ENCODE peak calls at places on chromosomes 2 and 18, in five cellular contexts. One of them, this sample, is unnamed.

GRCh38 chr2:158487419-158487818 is 30.7 kb downstream of the PKP4 start:
- DNase-seq in WERI-Rb-1: no peak
- DNase-seq in B cell: no peak
- DNase-seq in astrocyte of the spinal cord: peak; percentile 76
- DNase-seq in epithelial cell of esophagus: no peak
- DNase-seq in this sample: no peak

GRCh38 chr2:128304715-128305554 is 13.7 kb downstream of the HS6ST1 start:
- DNase-seq in epithelial cell of esophagus: peak; percentile 100
- DNase-seq in B cell: no peak
- DNase-seq in astrocyte of the spinal cord: peak; percentile 96
- DNase-seq in WERI-Rb-1: peak; percentile 52
- DNase-seq in this sample: no peak

GRCh38 chr2:72951303-72952095 is 34.2 kb downstream of the EMX1 start:
- DNase-seq in B cell: no peak
- DNase-seq in epithelial cell of esophagus: no peak
- DNase-seq in astrocyte of the spinal cord: no peak
- DNase-seq in WERI-Rb-1: no peak
- DNase-seq in this sample: no peak

GRCh38 chr2:239196474-239197021 is 204.3 kb downstream of the HDAC4 start:
- DNase-seq in B cell: peak; percentile 18
- DNase-seq in astrocyte of the spinal cord: no peak
- DNase-seq in epithelial cell of esophagus: no peak
- DNase-seq in WERI-Rb-1: no peak
- DNase-seq in this sample: no peak

GRCh38 chr2:106572541-106573148 is 85.5 kb downstream of the CD8B2 start:
- DNase-seq in WERI-Rb-1: peak; percentile 41
- DNase-seq in astrocyte of the spinal cord: no peak
- DNase-seq in B cell: no peak
- DNase-seq in epithelial cell of esophagus: peak; percentile 30
- DNase-seq in this sample: no peak

GRCh38 chr2:167863377-167863776 is 384.0 kb downstream of the STK39 start:
- DNase-seq in epithelial cell of esophagus: no peak
- DNase-seq in WERI-Rb-1: no peak
- DNase-seq in astrocyte of the spinal cord: no peak
- DNase-seq in B cell: no peak
- DNase-seq in this sample: no peak

GRCh38 chr18:2986150-2986865 is 26.6 kb downstream of the LPIN2 start:
- DNase-seq in astrocyte of the spinal cord: no peak
- DNase-seq in epithelial cell of esophagus: no peak
- DNase-seq in WERI-Rb-1: no peak
- DNase-seq in B cell: no peak
- DNase-seq in this sample: no peak

GRCh38 chr2:14587119-14587518 is 45.4 kb upstream of the LRATD1 start:
- DNase-seq in WERI-Rb-1: no peak
- DNase-seq in B cell: no peak
- DNase-seq in epithelial cell of esophagus: peak; percentile 94
- DNase-seq in astrocyte of the spinal cord: peak; percentile 15
- DNase-seq in this sample: no peak

GRCh38 chr2:181573140-181573736 is 83.7 kb downstream of the CERKL start:
- DNase-seq in astrocyte of the spinal cord: peak; percentile 39
- DNase-seq in WERI-Rb-1: no peak
- DNase-seq in epithelial cell of esophagus: peak; percentile 43
- DNase-seq in B cell: no peak
- DNase-seq in this sample: no peak

GRCh38 chr2:98175811-98176210 is 88.8 kb downstream of the VWA3B start:
- DNase-seq in WERI-Rb-1: peak; percentile 62
- DNase-seq in epithelial cell of esophagus: no peak
- DNase-seq in B cell: peak; percentile 71
- DNase-seq in astrocyte of the spinal cord: no peak
- DNase-seq in this sample: no peak
- TF ChIP-seq CTCF in WERI-Rb-1: peak; percentile 72
- TF ChIP-seq CTCF in epithelial cell of esophagus: peak; percentile 29
- TF ChIP-seq CTCF in B cell: peak; percentile 34
- TF ChIP-seq CTCF in astrocyte of the spinal cord: no peak
- TF ChIP-seq CTCF in this sample: no peak

GRCh38 chr2:149564983-149565382 is 22.6 kb downstream of the MMADHC start:
- DNase-seq in B cell: no peak
- DNase-seq in astrocyte of the spinal cord: no peak
- DNase-seq in epithelial cell of esophagus: no peak
- DNase-seq in WERI-Rb-1: no peak
- DNase-seq in this sample: no peak
- TF ChIP-seq CTCF in B cell: no peak
- TF ChIP-seq CTCF in astrocyte of the spinal cord: no peak
- TF ChIP-seq CTCF in epithelial cell of esophagus: no peak
- TF ChIP-seq CTCF in WERI-Rb-1: no peak
- TF ChIP-seq CTCF in this sample: no peak

DNA sequence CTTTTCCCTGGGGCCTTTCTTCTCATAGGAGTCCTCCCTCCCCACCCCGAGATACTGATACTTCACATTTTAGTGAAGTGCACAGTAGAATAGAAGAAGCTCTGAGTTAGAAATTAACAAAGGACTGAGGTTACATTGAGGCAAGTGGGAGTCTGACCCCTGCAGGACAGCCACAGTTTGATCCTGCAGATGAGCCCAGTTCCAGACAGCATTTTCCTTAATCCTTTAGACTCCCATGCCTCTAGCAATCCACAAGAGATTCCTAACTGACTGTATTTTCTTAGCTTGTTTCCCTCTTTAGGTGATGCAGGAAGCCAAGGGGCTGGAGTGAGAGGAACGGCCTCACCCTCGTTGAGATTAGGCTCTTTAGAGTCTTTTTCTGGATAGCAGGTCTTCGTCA is 204.0 kb downstream of the CYRIA start:
- DNase-seq in B cell: no peak
- DNase-seq in astrocyte of the spinal cord: no peak
- DNase-seq in epithelial cell of esophagus: no peak
- DNase-seq in WERI-Rb-1: peak; percentile 53
- DNase-seq in this sample: no peak
- TF ChIP-seq CTCF in B cell: no peak
- TF ChIP-seq CTCF in astrocyte of the spinal cord: no peak
- TF ChIP-seq CTCF in epithelial cell of esophagus: no peak
- TF ChIP-seq CTCF in WERI-Rb-1: peak; percentile 79
- TF ChIP-seq CTCF in this sample: no peak

DNA sequence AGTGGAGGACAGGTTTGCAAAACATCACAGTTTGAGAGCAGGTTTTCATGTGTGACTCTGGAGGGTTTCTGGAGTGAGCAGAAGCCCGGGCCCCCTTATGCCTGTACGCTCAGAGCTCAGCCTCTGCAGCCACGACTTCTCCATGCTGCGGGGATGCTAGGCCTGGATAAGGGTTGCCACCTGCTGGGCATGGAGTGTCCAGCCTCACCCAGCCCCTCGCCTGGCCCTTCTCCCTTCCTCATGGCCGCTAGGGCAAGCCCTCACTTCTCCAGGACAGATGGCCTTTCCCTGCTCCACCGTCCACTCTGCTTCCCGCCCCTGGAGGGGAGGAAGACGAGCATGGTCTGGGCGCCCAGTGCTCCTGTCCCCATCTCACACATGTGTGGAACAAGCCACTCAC is 318.7 kb downstream of the GBX2 start:
- DNase-seq in B cell: no peak
- DNase-seq in WERI-Rb-1: no peak
- DNase-seq in astrocyte of the spinal cord: no peak
- DNase-seq in epithelial cell of esophagus: no peak
- DNase-seq in this sample: no peak
- TF ChIP-seq CTCF in B cell: no peak
- TF ChIP-seq CTCF in WERI-Rb-1: peak; percentile 56
- TF ChIP-seq CTCF in astrocyte of the spinal cord: no peak
- TF ChIP-seq CTCF in epithelial cell of esophagus: no peak
- TF ChIP-seq CTCF in this sample: no peak

GRCh38 chr18:55546873-55547704 is 40.9 kb downstream of the TCF4 start:
- DNase-seq in WERI-Rb-1: peak; percentile 20
- DNase-seq in astrocyte of the spinal cord: peak; percentile 86
- DNase-seq in epithelial cell of esophagus: peak; percentile 30
- DNase-seq in B cell: no peak
- DNase-seq in this sample: no peak
- TF ChIP-seq CTCF in WERI-Rb-1: no peak
- TF ChIP-seq CTCF in astrocyte of the spinal cord: no peak
- TF ChIP-seq CTCF in epithelial cell of esophagus: no peak
- TF ChIP-seq CTCF in B cell: no peak
- TF ChIP-seq CTCF in this sample: no peak

GRCh38 chr2:29238497-29238896 is 123.3 kb downstream of the CLIP4 start:
- DNase-seq in B cell: no peak
- DNase-seq in astrocyte of the spinal cord: no peak
- DNase-seq in WERI-Rb-1: peak; percentile 66
- DNase-seq in epithelial cell of esophagus: peak; percentile 60
- DNase-seq in this sample: no peak
- TF ChIP-seq CTCF in B cell: no peak
- TF ChIP-seq CTCF in astrocyte of the spinal cord: peak; percentile 69
- TF ChIP-seq CTCF in WERI-Rb-1: peak; percentile 95
- TF ChIP-seq CTCF in epithelial cell of esophagus: peak; percentile 86
- TF ChIP-seq CTCF in this sample: peak; percentile 82

GRCh38 chr2:121479882-121480522 is 50.7 kb upstream of the RNU4ATAC start:
- DNase-seq in B cell: no peak
- DNase-seq in epithelial cell of esophagus: no peak
- DNase-seq in WERI-Rb-1: peak; percentile 27
- DNase-seq in astrocyte of the spinal cord: peak; percentile 46
- DNase-seq in this sample: no peak
- TF ChIP-seq CTCF in B cell: no peak
- TF ChIP-seq CTCF in epithelial cell of esophagus: peak; percentile 15
- TF ChIP-seq CTCF in WERI-Rb-1: peak; percentile 70
- TF ChIP-seq CTCF in astrocyte of the spinal cord: no peak
- TF ChIP-seq CTCF in this sample: peak; percentile 38

DNA sequence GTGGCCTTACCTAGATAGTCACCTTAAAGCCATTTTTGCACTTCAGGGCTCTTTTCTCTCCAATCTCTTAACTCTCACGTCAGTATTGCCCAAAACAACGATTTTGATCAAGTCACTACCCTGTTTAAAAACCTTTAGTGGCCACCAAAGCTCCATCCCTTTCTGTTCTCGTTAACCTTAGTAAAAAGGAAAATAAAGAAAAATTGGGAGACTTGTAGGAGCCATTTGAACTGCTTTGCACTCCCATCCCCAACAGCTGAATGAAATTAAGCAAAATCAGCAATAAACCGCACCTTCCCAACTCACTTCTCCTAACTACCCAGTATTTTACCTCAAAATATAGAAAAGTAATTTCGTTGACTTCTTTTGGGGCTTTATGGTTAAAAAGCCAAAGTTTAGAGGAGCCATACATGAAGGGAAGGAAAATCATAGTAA is 686 bp upstream of the ARL5A start:
- DNase-seq in WERI-Rb-1: no peak
- DNase-seq in B cell: no peak
- DNase-seq in astrocyte of the spinal cord: no peak
- DNase-seq in epithelial cell of esophagus: no peak
- DNase-seq in this sample: no peak
- TF ChIP-seq CTCF in WERI-Rb-1: no peak
- TF ChIP-seq CTCF in B cell: no peak
- TF ChIP-seq CTCF in astrocyte of the spinal cord: no peak
- TF ChIP-seq CTCF in epithelial cell of esophagus: no peak
- TF ChIP-seq CTCF in this sample: no peak

DNA sequence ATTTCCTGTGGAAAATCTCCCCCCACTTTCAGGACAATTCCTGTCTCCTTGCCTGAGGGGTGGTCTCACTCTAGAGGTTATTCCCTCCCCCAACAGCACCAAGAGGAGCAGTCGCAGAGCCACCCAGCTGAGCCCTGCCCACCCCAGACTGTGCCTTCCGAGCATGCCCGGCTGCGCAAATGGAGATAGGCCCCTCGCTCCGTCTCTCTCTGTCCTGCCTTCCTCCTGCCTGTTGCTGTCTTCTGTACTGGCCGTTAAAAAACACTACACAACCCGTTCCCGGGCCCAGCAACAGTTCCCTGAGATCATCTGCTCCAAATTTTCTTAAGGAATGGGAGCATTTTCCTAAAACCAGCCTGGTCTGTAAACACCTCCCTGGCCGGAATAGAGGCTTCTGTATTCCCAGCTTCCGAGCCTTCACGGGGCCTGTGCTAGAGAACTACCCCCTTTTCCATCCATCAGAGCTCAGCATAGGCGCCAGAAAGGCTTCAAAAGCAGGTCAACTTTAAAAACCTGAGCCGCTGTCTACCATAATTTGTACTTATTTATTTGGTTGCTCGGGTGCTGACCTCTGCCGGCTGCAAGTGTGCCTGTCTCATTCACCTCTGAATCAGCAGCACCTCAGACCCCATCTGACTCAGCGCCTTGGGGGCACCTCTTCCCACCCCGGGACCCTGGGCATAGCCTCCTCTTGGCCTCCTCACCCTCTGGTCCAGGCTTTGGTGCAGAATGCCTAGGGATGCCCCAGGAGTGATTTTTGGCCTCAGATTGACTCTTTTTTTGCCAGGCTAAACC is 159.4 kb downstream of the PXDN start:
- DNase-seq in WERI-Rb-1: no peak
- DNase-seq in astrocyte of the spinal cord: no peak
- DNase-seq in B cell: no peak
- DNase-seq in epithelial cell of esophagus: no peak
- DNase-seq in this sample: no peak
- TF ChIP-seq CTCF in WERI-Rb-1: no peak
- TF ChIP-seq CTCF in astrocyte of the spinal cord: peak; percentile 39
- TF ChIP-seq CTCF in B cell: no peak
- TF ChIP-seq CTCF in epithelial cell of esophagus: no peak
- TF ChIP-seq CTCF in this sample: no peak

GRCh38 chr2:49811502-49811901 is 657.2 kb upstream of the FSHR start:
- DNase-seq in astrocyte of the spinal cord: no peak
- DNase-seq in epithelial cell of esophagus: no peak
- DNase-seq in WERI-Rb-1: no peak
- DNase-seq in B cell: no peak
- DNase-seq in this sample: no peak

GRCh38 chr2:49812730-49813129 is 658.4 kb upstream of the FSHR start:
- DNase-seq in astrocyte of the spinal cord: no peak
- DNase-seq in epithelial cell of esophagus: no peak
- DNase-seq in B cell: no peak
- DNase-seq in WERI-Rb-1: no peak
- DNase-seq in this sample: no peak

GRCh38 chr2:49801898-49802297 is 647.6 kb upstream of the FSHR start:
- DNase-seq in B cell: no peak
- DNase-seq in epithelial cell of esophagus: no peak
- DNase-seq in astrocyte of the spinal cord: peak; percentile 0
- DNase-seq in WERI-Rb-1: no peak
- DNase-seq in this sample: no peak

GRCh38 chr2:49813208-49813607 is 658.9 kb upstream of the FSHR start:
- DNase-seq in astrocyte of the spinal cord: no peak
- DNase-seq in WERI-Rb-1: no peak
- DNase-seq in epithelial cell of esophagus: no peak
- DNase-seq in B cell: no peak
- DNase-seq in this sample: no peak

DNA sequence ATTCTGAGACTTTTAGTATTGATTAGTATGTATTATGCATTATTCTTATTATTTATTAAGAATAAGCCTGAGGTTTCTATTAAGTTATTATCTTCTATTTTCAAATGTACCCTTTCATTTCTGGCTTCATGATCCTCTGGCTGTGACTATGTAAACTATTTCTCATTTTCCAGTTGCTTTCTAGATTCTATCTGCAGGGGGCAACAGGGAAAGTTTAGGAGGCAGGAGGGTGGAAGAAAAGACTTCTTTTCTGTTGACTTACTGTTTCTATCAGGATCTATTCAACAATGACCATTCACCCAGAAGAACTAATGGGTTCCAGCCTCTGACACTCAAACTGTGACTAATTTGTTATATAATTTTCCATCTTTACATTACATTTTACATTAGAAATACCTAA is 653.4 kb upstream of the FSHR start:
- DNase-seq in WERI-Rb-1: no peak
- DNase-seq in epithelial cell of esophagus: no peak
- DNase-seq in B cell: no peak
- DNase-seq in astrocyte of the spinal cord: no peak
- DNase-seq in this sample: no peak
- TF ChIP-seq CTCF in WERI-Rb-1: no peak
- TF ChIP-seq CTCF in epithelial cell of esophagus: no peak
- TF ChIP-seq CTCF in B cell: no peak
- TF ChIP-seq CTCF in astrocyte of the spinal cord: no peak
- TF ChIP-seq CTCF in this sample: no peak